ENCODE peak calls at places on chromosomes 12 and 14, in four cellular contexts. One of them, this sample, is unnamed.

GRCh38 chr12:53712059-53712643 is 15.1 kb downstream of the CALCOCO1 start:
- DNase-seq in tibial artery: no peak
- DNase-seq in thyroid gland: no peak
- DNase-seq in tibial nerve: no peak
- DNase-seq in this sample: no peak

GRCh38 chr14:95481391-95482022 is 34.9 kb downstream of the SYNE3 start:
- DNase-seq in tibial artery: no peak
- DNase-seq in thyroid gland: no peak
- DNase-seq in tibial nerve: no peak
- DNase-seq in this sample: no peak

GRCh38 chr12:45994736-45995135 is 4.4 kb upstream of the SCAF11 start:
- DNase-seq in tibial artery: no peak
- DNase-seq in thyroid gland: no peak
- DNase-seq in tibial nerve: no peak
- DNase-seq in this sample: no peak

GRCh38 chr12:104890463-104891096 is 67.5 kb downstream of the SLC41A2 start:
- DNase-seq in tibial artery: no peak
- DNase-seq in thyroid gland: no peak
- DNase-seq in tibial nerve: no peak
- DNase-seq in this sample: no peak

GRCh38 chr12:47972895-47973294 is 9.5 kb downstream of the TMEM106C start:
- DNase-seq in tibial artery: no peak
- DNase-seq in thyroid gland: no peak
- DNase-seq in tibial nerve: no peak
- DNase-seq in this sample: no peak

GRCh38 chr14:55913324-55914035 is 204.7 kb upstream of the PELI2 start:
- DNase-seq in tibial artery: peak; percentile 42
- DNase-seq in thyroid gland: peak; percentile 2
- DNase-seq in tibial nerve: peak; percentile 49
- DNase-seq in this sample: peak; percentile 68

GRCh38 chr14:67734675-67735074 is 33.0 kb downstream of the RDH12 start:
- DNase-seq in tibial artery: no peak
- DNase-seq in thyroid gland: no peak
- DNase-seq in tibial nerve: no peak
- DNase-seq in this sample: peak; percentile 15

GRCh38 chr14:63770187-63770807 is 42.4 kb upstream of the SGPP1 start:
- DNase-seq in tibial artery: peak; percentile 42
- DNase-seq in thyroid gland: peak; percentile 67
- DNase-seq in tibial nerve: no peak
- DNase-seq in this sample: peak; percentile 45

GRCh38 chr14:101004176-101004575 is 100.7 kb upstream of the RTL1 start:
- DNase-seq in tibial artery: no peak
- DNase-seq in thyroid gland: no peak
- DNase-seq in tibial nerve: no peak
- DNase-seq in this sample: no peak

GRCh38 chr14:90444077-90444696 is 47.4 kb downstream of the CALM1 start:
- DNase-seq in tibial artery: no peak
- DNase-seq in thyroid gland: peak; percentile 91
- DNase-seq in tibial nerve: no peak
- DNase-seq in this sample: peak; percentile 34

GRCh38 chr12:125690841-125691240 is 625.6 kb downstream of the AACS start:
- DNase-seq in tibial artery: no peak
- DNase-seq in thyroid gland: no peak
- DNase-seq in tibial nerve: no peak
- DNase-seq in this sample: no peak

GRCh38 chr12:132711169-132711843 is 664 bp downstream of the PGAM5 start:
- DNase-seq in tibial artery: no peak
- DNase-seq in thyroid gland: no peak
- DNase-seq in tibial nerve: no peak
- DNase-seq in this sample: no peak

GRCh38 chr12:115023279-115023678 is 339.3 kb upstream of the TBX3 start:
- DNase-seq in tibial artery: no peak
- DNase-seq in thyroid gland: no peak
- DNase-seq in tibial nerve: no peak
- DNase-seq in this sample: peak; percentile 64

GRCh38 chr12:43806737-43807072 is 588 bp upstream of the TWF1 start:
- DNase-seq in tibial artery: no peak
- DNase-seq in thyroid gland: no peak
- DNase-seq in tibial nerve: no peak
- DNase-seq in this sample: no peak

GRCh38 chr14:95918466-95918865 is 41.8 kb downstream of the TUNAR start:
- DNase-seq in tibial artery: no peak
- DNase-seq in thyroid gland: no peak
- DNase-seq in tibial nerve: no peak
- DNase-seq in this sample: no peak

GRCh38 chr14:47262801-47263200 is 412.6 kb downstream of the MDGA2 start:
- DNase-seq in tibial artery: no peak
- DNase-seq in thyroid gland: no peak
- DNase-seq in tibial nerve: no peak
- DNase-seq in this sample: no peak

GRCh38 chr14:93009471-93010117 is 86.6 kb downstream of the CHGA start:
- DNase-seq in tibial artery: peak; percentile 27
- DNase-seq in thyroid gland: no peak
- DNase-seq in tibial nerve: peak; percentile 64
- DNase-seq in this sample: peak; percentile 90

GRCh38 chr14:67186789-67187188 is 2.5 kb upstream of the GARIN2 start:
- DNase-seq in tibial artery: no peak
- DNase-seq in thyroid gland: no peak
- DNase-seq in tibial nerve: no peak
- DNase-seq in this sample: no peak

GRCh38 chr12:12510141-12510540 is 52.5 kb downstream of the DUSP16 start:
- DNase-seq in tibial artery: no peak
- DNase-seq in thyroid gland: no peak
- DNase-seq in tibial nerve: no peak
- DNase-seq in this sample: peak; percentile 52

GRCh38 chr12:89211456-89211855 is 140.8 kb downstream of the DUSP6 start:
- DNase-seq in tibial artery: no peak
- DNase-seq in thyroid gland: no peak
- DNase-seq in tibial nerve: no peak
- DNase-seq in this sample: peak; percentile 75

GRCh38 chr12:91023326-91024004 is 18.7 kb upstream of the EPYC start:
- DNase-seq in tibial artery: no peak
- DNase-seq in thyroid gland: no peak
- DNase-seq in tibial nerve: no peak
- DNase-seq in this sample: peak; percentile 76

GRCh38 chr12:132276720-132277373 is 52.5 kb downstream of the GALNT9 start:
- DNase-seq in tibial artery: no peak
- DNase-seq in thyroid gland: no peak
- DNase-seq in tibial nerve: no peak
- DNase-seq in this sample: no peak

GRCh38 chr12:67827820-67828383 is 161.3 kb upstream of the IFNG-AS1 start:
- DNase-seq in tibial artery: peak; percentile 24
- DNase-seq in thyroid gland: no peak
- DNase-seq in tibial nerve: no peak
- DNase-seq in this sample: peak; percentile 92

GRCh38 chr12:101076940-101077351 is 133.1 kb downstream of the SLC5A8 start:
- DNase-seq in tibial artery: no peak
- DNase-seq in thyroid gland: no peak
- DNase-seq in tibial nerve: no peak
- DNase-seq in this sample: peak; percentile 19

GRCh38 chr12:5034605-5035004 is 9.1 kb upstream of the KCNA5 start:
- DNase-seq in tibial artery: no peak
- DNase-seq in thyroid gland: peak; percentile 40
- DNase-seq in tibial nerve: no peak
- DNase-seq in this sample: no peak

GRCh38 chr12:68623984-68624383 is 13.3 kb downstream of the RAP1B start:
- DNase-seq in tibial artery: no peak
- DNase-seq in thyroid gland: no peak
- DNase-seq in tibial nerve: no peak
- DNase-seq in this sample: peak; percentile 70

GRCh38 chr14:75183225-75183624 is 6.8 kb upstream of the TMED10 start:
- DNase-seq in tibial artery: no peak
- DNase-seq in thyroid gland: peak; percentile 38
- DNase-seq in tibial nerve: no peak
- DNase-seq in this sample: no peak

GRCh38 chr14:66074546-66074945 is 411.6 kb upstream of the CCDC196 start:
- DNase-seq in tibial artery: no peak
- DNase-seq in thyroid gland: no peak
- DNase-seq in tibial nerve: no peak
- DNase-seq in this sample: no peak

GRCh38 chr14:67268456-67269115 is 27.4 kb downstream of the PALS1 start:
- DNase-seq in tibial artery: no peak
- DNase-seq in thyroid gland: no peak
- DNase-seq in tibial nerve: no peak
- DNase-seq in this sample: no peak

GRCh38 chr12:125773033-125773432 is 707.8 kb downstream of the AACS start:
- DNase-seq in tibial artery: no peak
- DNase-seq in thyroid gland: no peak
- DNase-seq in tibial nerve: no peak
- DNase-seq in this sample: no peak

GRCh38 chr12:109126781-109127180 is 10.4 kb downstream of the ACACB start:
- DNase-seq in tibial artery: no peak
- DNase-seq in thyroid gland: no peak
- DNase-seq in tibial nerve: no peak
- DNase-seq in this sample: peak; percentile 22

GRCh38 chr12:81722004-81722403 is 37.1 kb downstream of the PPFIA2 start:
- DNase-seq in tibial artery: no peak
- DNase-seq in thyroid gland: no peak
- DNase-seq in tibial nerve: no peak
- DNase-seq in this sample: no peak

GRCh38 chr12:94603434-94604068 is 46.8 kb downstream of the TMCC3 start:
- DNase-seq in tibial artery: peak; percentile 26
- DNase-seq in thyroid gland: no peak
- DNase-seq in tibial nerve: no peak
- DNase-seq in this sample: no peak

DNA sequence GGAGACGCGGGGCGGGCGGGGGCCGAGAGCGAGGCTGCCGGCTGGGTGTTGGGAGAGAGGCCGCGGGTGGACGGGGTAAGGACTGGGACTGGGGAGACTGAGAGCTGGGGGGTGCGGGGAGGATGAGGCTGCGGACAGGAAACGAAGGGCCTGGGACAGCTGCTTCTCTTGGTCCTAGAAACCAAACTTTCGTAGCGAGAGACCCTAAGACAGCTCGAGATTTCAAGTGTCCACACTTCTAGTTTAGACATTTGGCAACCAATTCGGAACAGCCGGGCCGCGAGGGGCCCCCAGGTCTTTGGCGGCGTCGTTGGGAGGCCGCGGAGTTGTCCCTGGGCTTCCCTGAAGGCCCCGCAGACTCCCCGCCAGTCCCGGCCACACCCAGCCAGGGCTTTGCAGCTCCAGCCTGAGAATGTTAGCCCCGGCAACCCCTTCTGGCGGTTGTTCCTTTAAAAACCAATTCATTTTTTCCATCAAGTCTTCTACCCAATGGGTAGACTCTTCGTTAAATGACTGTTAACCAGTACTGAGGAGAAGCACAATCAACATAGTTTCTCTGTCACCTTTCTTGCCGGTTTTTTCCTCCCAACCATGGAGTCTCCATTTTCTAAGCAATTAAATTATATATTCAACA is 11.5 kb downstream of the NKX2-1 start:
- DNase-seq in tibial artery: no peak
- DNase-seq in thyroid gland: peak; percentile 78
- DNase-seq in tibial nerve: no peak
- DNase-seq in this sample: no peak
- H3K4me3 ChIP-seq in tibial artery: no peak overlapping the region
- H3K4me3 ChIP-seq in thyroid gland: no peak overlapping the region
- H3K4me3 ChIP-seq in tibial nerve: no peak overlapping the region
- H3K4me3 ChIP-seq in this sample: no peak overlapping the region

DNA sequence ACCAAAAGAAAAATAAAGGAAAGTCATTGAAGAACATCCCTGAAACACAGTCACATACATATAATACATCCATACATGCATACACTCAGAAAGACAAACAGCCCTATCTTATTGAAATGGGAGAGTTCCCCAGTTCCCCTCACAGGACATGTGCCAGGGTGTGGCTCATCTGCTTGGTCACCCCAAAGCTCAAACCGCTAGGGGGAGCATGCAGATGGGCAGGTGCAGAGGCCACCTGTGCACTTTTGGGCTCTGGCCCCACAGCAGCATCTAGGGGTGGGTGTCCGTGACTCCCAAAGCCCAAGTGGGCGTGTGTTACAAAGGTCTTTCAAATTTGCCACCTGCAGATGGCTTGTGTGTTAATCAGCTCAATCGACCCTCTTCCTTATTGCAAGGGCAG is 75.2 kb downstream of the CMAS start:
- DNase-seq in tibial artery: no peak
- DNase-seq in thyroid gland: peak; percentile 18
- DNase-seq in tibial nerve: no peak
- DNase-seq in this sample: no peak
- TF ChIP-seq CTCF in tibial artery: no peak
- TF ChIP-seq CTCF in thyroid gland: peak; percentile 10
- TF ChIP-seq CTCF in tibial nerve: no peak
- TF ChIP-seq CTCF in this sample: no peak

DNA sequence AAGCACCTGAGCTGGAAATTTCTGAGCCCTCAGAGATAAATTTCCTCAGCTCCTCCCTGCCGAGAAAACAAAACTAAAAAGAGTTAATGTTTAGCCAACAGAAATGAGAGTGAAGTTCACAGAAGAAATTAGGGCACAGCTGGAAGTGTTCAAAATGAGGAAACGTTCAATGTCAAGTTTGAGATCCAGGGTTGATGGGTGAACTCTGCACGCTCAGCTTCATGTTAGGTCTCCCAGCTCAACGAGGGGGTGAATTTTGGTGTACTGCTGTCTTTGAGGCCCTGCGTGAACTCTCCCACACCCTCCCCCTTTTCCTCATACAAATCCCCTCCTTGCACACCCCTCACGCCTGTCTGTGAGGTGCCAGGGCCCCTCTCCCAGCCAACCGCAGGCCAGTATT is 13.3 kb upstream of the OAS3 start:
- DNase-seq in tibial artery: no peak
- DNase-seq in thyroid gland: no peak
- DNase-seq in tibial nerve: no peak
- DNase-seq in this sample: no peak
- H3K4me3 ChIP-seq in tibial artery: no peak overlapping the region
- H3K4me3 ChIP-seq in thyroid gland: no peak overlapping the region
- H3K4me3 ChIP-seq in tibial nerve: no peak overlapping the region
- H3K4me3 ChIP-seq in this sample: no peak overlapping the region

GRCh38 chr12:30753761-30754382 is 879 bp downstream of the CAPRIN2 start:
- DNase-seq in tibial artery: no peak
- DNase-seq in thyroid gland: no peak
- DNase-seq in tibial nerve: no peak
- DNase-seq in this sample: no peak

GRCh38 chr12:30754750-30755394 is at the start of gene CAPRIN2:
- DNase-seq in tibial artery: peak; percentile 94
- DNase-seq in thyroid gland: peak; percentile 97
- DNase-seq in tibial nerve: peak; percentile 93
- DNase-seq in this sample: peak; percentile 99

GRCh38 chr12:30752255-30752654 is 2.5 kb downstream of the CAPRIN2 start:
- DNase-seq in tibial artery: no peak
- DNase-seq in thyroid gland: no peak
- DNase-seq in tibial nerve: no peak
- DNase-seq in this sample: no peak

GRCh38 chr12:30754383-30754749 is 385 bp downstream of the CAPRIN2 start:
- DNase-seq in tibial artery: no peak
- DNase-seq in thyroid gland: no peak
- DNase-seq in tibial nerve: no peak
- DNase-seq in this sample: no peak

DNA sequence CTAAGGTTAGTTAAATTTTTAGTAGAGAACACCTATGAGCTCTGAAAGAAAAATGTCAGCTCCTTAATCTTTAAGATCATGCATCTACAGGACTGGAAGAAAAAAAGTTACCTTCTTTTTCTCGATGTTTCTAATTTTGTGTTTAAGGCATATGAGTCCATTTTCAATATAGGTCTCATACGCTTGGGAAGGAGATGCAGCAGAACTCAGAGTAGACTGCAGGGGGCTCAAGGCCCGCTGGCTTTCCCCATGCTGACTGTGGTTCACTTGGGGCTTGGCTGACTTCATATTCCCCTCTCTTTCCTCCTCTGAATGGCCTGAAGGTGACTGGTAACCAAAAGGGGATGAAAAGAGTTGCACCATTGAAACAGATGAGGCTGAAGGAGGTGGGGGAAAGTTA is 1.5 kb downstream of the CAPRIN2 start:
- DNase-seq in tibial artery: no peak
- DNase-seq in thyroid gland: no peak
- DNase-seq in tibial nerve: no peak
- DNase-seq in this sample: peak; percentile 30
- TF ChIP-seq CTCF in tibial artery: no peak
- TF ChIP-seq CTCF in thyroid gland: no peak
- TF ChIP-seq CTCF in tibial nerve: no peak
- TF ChIP-seq CTCF in this sample: peak; percentile 41